ENCODE peak calls at places on chromosome 15, in four cellular contexts. O, Y, Z and B are unnamed samples.

GRCh38 chr15:69013726-69014406 is 629 bp upstream of the NOX5 start:
- DNase-seq in Y (peak), Z (no peak), O (no peak), B (no peak)

GRCh38 chr15:58748787-58749531 is 548 bp downstream of the ADAM10 start:
- DNase-seq in O (peak), Z (peak), Y (peak), B (no peak)

GRCh38 chr15:36432162-36432561 is 147.3 kb upstream of the CDIN1 start:
- DNase-seq in Y (no peak), O (no peak), Z (no peak), B (no peak)

GRCh38 chr15:69082041-69082502 is 67.6 kb downstream of the NOX5 start:
- DNase-seq in O (no peak), Y (no peak), Z (no peak), B (no peak)

GRCh38 chr15:79653533-79653932 is 221.4 kb downstream of the MINAR1 start:
- DNase-seq in O (no peak), Y (no peak), Z (no peak), B (no peak)

GRCh38 chr15:59654043-59654442 is 3.3 kb downstream of the GTF2A2 start:
- DNase-seq in Y (no peak), O (no peak), Z (no peak), B (no peak)

GRCh38 chr15:90571063-90571541 is 41.4 kb downstream of the CRTC3 start:
- DNase-seq in Y (no peak), Z (no peak), O (peak), B (no peak)

GRCh38 chr15:60548101-60548500 is 69.2 kb upstream of the ICE2 start:
- DNase-seq in O (no peak), Z (no peak), Y (no peak), B (no peak)

GRCh38 chr15:85005319-85005718 is 23.7 kb downstream of the PDE8A start:
- DNase-seq in Z (no peak), Y (no peak), O (no peak), B (no peak)

GRCh38 chr15:84782346-84782745 is 34.0 kb downstream of the ZNF592 start:
- DNase-seq in O (no peak), Z (no peak), Y (no peak), B (no peak)

GRCh38 chr15:51281368-51281967 is 56.9 kb downstream of the CYP19A1 start:
- DNase-seq in Z (peak), Y (peak), O (no peak), B (no peak)

DNA sequence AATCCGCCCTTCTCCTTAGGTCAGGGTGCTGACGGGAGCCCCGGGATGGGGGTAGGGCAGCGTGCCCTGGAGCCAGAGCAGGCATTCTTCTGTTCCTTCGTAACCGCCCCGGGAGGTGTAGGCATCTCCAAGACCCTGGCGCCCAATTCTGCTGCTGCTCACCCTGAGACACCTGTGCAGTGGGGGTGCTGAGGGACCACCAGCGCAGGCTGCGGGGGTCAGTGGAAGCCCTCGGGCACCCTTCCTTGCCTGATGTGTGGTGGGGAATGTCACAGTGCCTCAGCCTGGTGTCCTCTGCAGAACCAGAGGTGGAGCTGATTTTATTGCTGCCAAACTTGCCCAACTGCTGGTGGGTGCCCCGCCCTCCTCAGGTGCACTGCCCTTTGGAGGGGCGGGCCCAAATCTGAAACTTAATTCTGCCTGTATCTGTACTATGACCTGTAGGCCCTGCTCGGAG is 7.3 kb downstream of the CSK start:
- DNase-seq in O (no peak), Z (peak), Y (no peak), B (no peak)
- TF ChIP-seq POLR2AphosphoS5 in O (no peak), Z (peak), Y (no peak), B (no peak)

GRCh38 chr15:38441130-38441519 is 12.8 kb upstream of the FAM98B start:
- DNase-seq in Y (no peak), O (no peak), Z (no peak), B (no peak)

GRCh38 chr15:38438031-38438986 is 15.6 kb upstream of the FAM98B start:
- DNase-seq in O (no peak), Z (no peak), Y (no peak), B (no peak)

GRCh38 chr15:38436993-38437392 is 16.9 kb upstream of the FAM98B start:
- DNase-seq in Z (no peak), O (no peak), Y (no peak), B (no peak)

DNA sequence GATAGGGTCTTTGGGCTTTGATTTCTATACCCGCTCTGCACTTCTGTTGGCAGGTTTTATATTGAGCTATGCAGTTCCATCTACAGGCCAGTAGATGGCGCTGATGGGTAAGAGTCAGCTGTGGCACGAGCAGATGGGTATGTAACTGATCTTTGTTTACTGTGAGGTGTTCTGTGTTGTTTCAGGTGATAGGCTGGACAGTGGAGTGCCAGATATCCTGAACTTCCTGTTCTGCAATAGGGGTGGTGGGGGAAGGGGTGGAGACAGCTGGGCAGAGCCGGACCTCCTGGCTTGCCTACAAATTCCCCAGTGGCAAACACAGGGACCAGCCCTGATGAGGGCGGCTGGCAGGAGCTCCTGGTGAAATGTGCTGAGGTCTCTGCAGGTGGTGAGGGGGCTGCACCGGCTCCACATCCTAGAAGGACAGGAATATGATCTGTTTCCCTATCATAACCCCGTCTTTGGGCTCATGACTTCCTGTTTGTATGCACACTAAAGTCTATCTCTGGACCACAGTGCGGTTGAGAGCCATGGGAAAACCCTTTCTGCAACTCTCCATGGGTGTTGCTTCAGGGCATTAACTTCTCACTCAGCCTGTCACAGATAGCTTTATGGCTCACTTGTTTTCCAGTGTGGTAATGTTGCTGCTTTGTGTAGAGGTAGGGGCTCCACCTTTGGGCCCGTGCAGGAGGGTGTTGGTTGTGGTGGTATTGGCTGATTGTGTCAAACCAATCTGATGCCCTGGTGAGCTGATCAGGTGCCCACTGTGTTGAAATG is 13.4 kb upstream of the FAM98B start:
- DNase-seq in Y (peak), Z (peak), O (peak), B (peak)
- TF ChIP-seq POLR2AphosphoS5 in Y (no peak), Z (peak), O (no peak), B (no peak)

DNA sequence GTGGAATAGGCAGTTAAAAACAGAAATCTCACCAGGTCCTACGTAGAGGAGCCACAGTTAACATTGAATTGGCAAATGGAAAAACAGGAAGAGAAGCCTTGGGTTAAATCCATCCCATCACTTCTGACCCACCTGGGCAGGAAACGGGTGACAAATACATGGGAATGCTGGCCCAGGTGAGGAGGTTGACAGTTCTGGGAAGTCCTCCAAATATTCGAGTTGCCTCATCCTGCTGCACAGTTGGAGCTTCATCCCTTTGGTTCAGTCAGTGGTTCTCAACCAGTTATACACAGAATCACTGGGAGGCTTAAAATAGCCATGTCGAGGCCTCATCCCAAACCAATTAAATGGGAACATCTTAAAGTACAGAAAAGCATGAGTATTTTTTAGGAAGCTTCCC is 5.3 kb downstream of the MYZAP start:
- DNase-seq in O (no peak), Z (no peak), Y (no peak), B (no peak)
- TF ChIP-seq POLR2AphosphoS5 in O (no peak), Z (no peak), Y (no peak), B (no peak)

DNA sequence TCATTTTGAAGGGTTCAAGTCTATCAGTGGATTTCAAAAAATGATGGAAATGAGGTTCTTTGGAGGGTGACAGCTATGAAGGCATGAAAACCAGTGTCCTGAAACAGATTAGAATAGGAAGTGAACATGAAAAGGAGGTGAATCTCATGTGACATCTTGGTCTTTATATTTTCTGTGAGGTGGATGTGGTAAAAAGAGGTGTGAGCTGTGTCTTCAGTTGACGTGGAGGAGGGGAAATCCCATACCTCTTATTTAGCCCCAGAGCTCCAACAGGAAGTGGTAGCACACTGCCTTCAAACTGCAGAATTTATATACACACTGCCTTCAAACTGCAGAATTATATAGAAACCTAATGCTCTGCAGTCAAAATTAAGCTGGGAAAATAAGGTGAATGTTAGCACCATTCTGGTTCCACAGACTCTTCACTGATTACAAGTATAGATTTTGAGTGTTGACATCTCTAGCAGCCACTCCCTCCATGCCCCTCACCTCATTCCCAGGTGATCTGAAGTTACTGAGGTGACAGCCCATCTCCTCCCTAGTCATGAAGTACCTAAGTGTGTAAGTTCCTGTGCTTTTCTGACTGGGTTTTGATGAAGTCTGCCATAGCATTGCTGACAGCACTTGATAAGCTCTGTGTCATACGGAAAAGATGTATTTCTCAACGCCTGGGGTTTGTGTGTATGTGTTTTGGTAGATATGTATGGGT is 2.6 kb downstream of the RAB8B start:
- DNase-seq in Y (no peak), O (no peak), Z (no peak), B (no peak)
- TF ChIP-seq POLR2AphosphoS5 in Y (no peak), O (no peak), Z (no peak), B (no peak)

DNA sequence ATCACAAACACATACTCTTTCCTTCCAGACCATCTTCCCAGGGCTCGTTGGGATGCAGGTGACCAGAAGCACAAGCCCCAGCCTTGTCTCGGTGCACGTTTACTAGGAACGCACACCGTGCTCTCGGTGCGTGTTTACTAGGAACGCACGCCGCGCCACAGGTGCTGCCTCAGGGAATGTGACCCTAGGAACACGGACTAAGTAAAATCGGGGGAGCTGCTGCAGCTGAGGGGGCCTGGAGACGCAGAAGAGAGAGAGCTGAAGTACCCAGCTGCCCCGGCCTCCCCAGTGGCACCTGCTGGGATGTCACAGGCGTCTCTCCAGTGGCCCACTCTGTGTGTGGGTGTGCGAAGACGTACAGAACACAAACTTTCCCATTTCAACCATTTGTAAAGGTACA is 91.0 kb upstream of the SNRPA1 start:
- DNase-seq in Y (no peak), Z (no peak), O (no peak), B (no peak)
- TF ChIP-seq POLR2AphosphoS5 in Y (no peak), Z (no peak), O (no peak), B (no peak)

DNA sequence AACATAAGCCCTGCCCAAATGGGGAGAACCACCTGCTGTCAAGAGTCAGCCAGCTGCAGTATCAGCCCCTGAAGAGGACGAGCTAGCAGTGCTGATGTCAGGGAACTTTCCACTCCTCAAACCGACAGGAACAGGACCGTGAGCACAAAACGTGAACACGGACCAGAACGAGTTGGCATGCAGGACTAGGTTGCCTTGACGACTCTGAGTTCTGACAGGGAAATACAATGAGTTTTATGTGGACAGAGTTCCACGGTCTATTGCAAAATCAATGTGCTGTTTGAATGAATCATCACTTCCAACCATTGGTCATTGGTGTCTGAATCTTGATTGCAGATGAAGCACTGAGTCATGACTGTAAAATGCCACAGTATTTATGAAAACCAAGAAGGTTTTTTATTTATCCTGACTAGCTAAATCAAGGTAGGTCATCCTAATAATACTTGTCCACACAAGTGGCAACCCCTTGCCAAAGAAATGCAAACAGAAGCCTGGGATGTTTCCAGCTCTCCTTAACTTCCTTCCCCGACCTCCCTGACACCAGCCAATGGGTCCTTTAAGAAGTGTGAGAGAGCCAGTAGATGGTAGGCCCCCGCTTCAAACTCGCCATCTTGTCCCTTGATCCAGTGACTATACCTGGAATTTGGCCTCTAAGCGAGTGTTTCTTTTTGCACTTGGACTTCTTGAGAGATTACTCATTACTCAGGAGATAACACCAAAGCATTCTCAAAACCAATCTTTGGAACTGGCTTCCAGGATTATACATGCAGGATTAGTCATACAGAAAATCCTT is 119.6 kb downstream of the ASB7 start:
- DNase-seq in Y (no peak), O (peak), Z (peak), B (peak)
- TF ChIP-seq POLR2AphosphoS5 in Y (peak), O (peak), Z (peak), B (peak)

GRCh38 chr15:101182215-101182614 is 69.6 kb downstream of the CHSY1 start:
- DNase-seq in Y (no peak), Z (no peak), O (no peak), B (no peak)

GRCh38 chr15:101184830-101185229 is 67.0 kb downstream of the CHSY1 start:
- DNase-seq in O (peak), Z (no peak), Y (no peak), B (no peak)

GRCh38 chr15:101183226-101183925 is 68.5 kb downstream of the CHSY1 start:
- DNase-seq in Z (no peak), O (peak), Y (no peak), B (no peak)

GRCh38 chr15:101185336-101185735 is 66.5 kb downstream of the CHSY1 start:
- DNase-seq in O (peak), Y (no peak), Z (no peak), B (no peak)

DNA sequence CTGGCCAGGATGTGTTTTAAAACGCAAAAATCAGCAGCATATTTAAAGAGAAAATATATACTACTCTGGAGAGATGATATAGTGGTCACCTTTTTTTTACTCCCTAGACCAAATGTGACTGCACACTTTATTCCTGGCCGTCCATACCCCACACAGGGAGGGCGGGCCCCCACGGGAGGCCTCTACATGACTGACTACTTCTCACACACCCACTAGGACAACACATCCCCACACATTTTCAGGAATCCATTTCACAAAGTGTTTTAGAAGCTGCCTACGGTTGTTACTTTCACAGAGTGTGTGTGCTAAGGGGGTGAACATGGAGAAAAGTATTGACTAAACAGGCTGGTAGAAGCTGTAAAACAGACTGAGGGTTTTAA is 67.9 kb downstream of the CHSY1 start:
- DNase-seq in Z (no peak), Y (no peak), O (no peak), B (no peak)
- TF ChIP-seq POLR2AphosphoS5 in Z (no peak), Y (no peak), O (no peak), B (no peak)

GRCh38 chr15:63041982-63042878 is at the start of gene TPM1:
- DNase-seq in Y (peak), Z (peak), O (peak), B (no peak)
- TF ChIP-seq POLR2AphosphoS5 in Y (peak), Z (peak), O (no peak), B (peak)

GRCh38 chr15:31390777-31391486 is 64.3 kb downstream of the KLF13 start:
- DNase-seq in Y (no peak), Z (no peak), O (no peak), B (no peak)

GRCh38 chr15:31392761-31393401 is 66.2 kb downstream of the KLF13 start:
- DNase-seq in Z (peak), Y (no peak), O (no peak), B (no peak)

GRCh38 chr15:31393441-31394091 is 66.9 kb downstream of the KLF13 start:
- DNase-seq in O (no peak), Z (no peak), Y (no peak), B (no peak)

GRCh38 chr15:31390029-31390428 is 63.4 kb downstream of the KLF13 start:
- DNase-seq in O (no peak), Z (no peak), Y (no peak), B (no peak)

GRCh38 chr15:31391687-31392671 is 65.3 kb downstream of the KLF13 start:
- DNase-seq in O (peak), Y (peak), Z (peak), B (peak)
- TF ChIP-seq POLR2AphosphoS5 in O (no peak), Y (no peak), Z (peak), B (no peak)